ENCODE peak calls at places on chromosomes 4 and X, in four cellular contexts. H, I, M and F are unnamed samples.

GRCh38 chrX:51163730-51164129 is 168.9 kb upstream of the NUDT10 start:
- DNase-seq in I (no peak), M (no peak), H (no peak), F (no peak)

GRCh38 chr4:186068581-186069402 is at the start of gene TLR3:
- DNase-seq in H (no peak), M (no peak), I (no peak), F (peak)

GRCh38 chr4:30728291-30728690 is 8.1 kb downstream of the PCDH7 start:
- DNase-seq in M (no peak), I (no peak), H (no peak), F (no peak)

GRCh38 chr4:22897520-22898108 is 204.9 kb downstream of the GBA3 start:
- DNase-seq in I (no peak), M (peak), H (no peak), F (peak)

GRCh38 chr4:140662082-140662869 is 93.5 kb upstream of the UCP1 start:
- DNase-seq in I (no peak), H (no peak), M (peak), F (peak)

GRCh38 chrX:332496-332860 is 13.9 kb upstream of the GTPBP6 start:
- DNase-seq in M (no peak), I (no peak), H (no peak), F (no peak)

GRCh38 chr4:167233523-167234387 is 539 bp downstream of the SPOCK3 start:
- DNase-seq in H (no peak), M (peak), I (no peak), F (peak)

GRCh38 chr4:76260571-76260970 is 9.1 kb downstream of the FAM47E start:
- DNase-seq in H (no peak), M (no peak), I (no peak), F (no peak)

GRCh38 chr4:94486372-94486801 is 34.6 kb downstream of the PDLIM5 start:
- DNase-seq in I (no peak), M (no peak), H (no peak), F (peak)

GRCh38 chr4:151173751-151174325 is 74.4 kb downstream of the RPS3A start:
- DNase-seq in I (peak), M (no peak), H (no peak), F (no peak)

GRCh38 chrX:153651540-153652079 is 4.6 kb downstream of the DUSP9 start:
- DNase-seq in I (no peak), H (no peak), M (peak), F (no peak)

GRCh38 chrX:43592597-43592996 is 63.5 kb upstream of the MAOA start:
- DNase-seq in H (no peak), I (no peak), M (no peak), F (peak)

GRCh38 chr4:185534850-185535761 is at the start of gene PDLIM3:
- DNase-seq in H (no peak), I (no peak), M (peak), F (peak)

GRCh38 chr4:144948009-144948408 is 150.0 kb downstream of the ANAPC10 start:
- DNase-seq in H (no peak), M (peak), I (no peak), F (no peak)

GRCh38 chr4:69092190-69092589 is 4.1 kb upstream of the UGT2B7 start:
- DNase-seq in I (no peak), H (no peak), M (no peak), F (peak)

GRCh38 chrX:43731086-43731485 is 75.0 kb downstream of the MAOA start:
- DNase-seq in I (no peak), M (no peak), H (no peak), F (no peak)

GRCh38 chr4:182242793-182243192 is 409 bp upstream of the TENM3 start:
- DNase-seq in I (no peak), M (no peak), H (no peak), F (peak)

GRCh38 chrX:120356084-120356483 is 5.8 kb upstream of the ATP1B4 start:
- DNase-seq in I (no peak), M (no peak), H (no peak), F (no peak)

GRCh38 chr4:42655921-42656735 is 777 bp downstream of the ATP8A1 start:
- DNase-seq in I (peak), H (no peak), M (peak), F (no peak)

GRCh38 chrX:39527045-39527444 is 570.7 kb downstream of the BCOR start:
- DNase-seq in H (no peak), M (no peak), I (no peak), F (no peak)

GRCh38 chr4:151407466-151408379 is 1.3 kb upstream of the FHIP1A start:
- DNase-seq in M (peak), I (no peak), H (peak), F (peak)

GRCh38 chr4:41058426-41058825 is 155.9 kb downstream of the APBB2 start:
- DNase-seq in H (no peak), M (no peak), I (no peak), F (no peak)

GRCh38 chrX:65706041-65706828 is 38.8 kb downstream of the MSN start:
- DNase-seq in I (no peak), M (peak), H (no peak), F (peak)

GRCh38 chr4:46450556-46450955 is 60.6 kb upstream of the GABRA2 start:
- DNase-seq in I (no peak), M (no peak), H (no peak), F (no peak)

GRCh38 chr4:41683321-41683720 is 65.2 kb downstream of the PHOX2B start:
- DNase-seq in I (no peak), H (no peak), M (no peak), F (no peak)

GRCh38 chr4:154004859-154005520 is 216.1 kb upstream of the SFRP2 start:
- DNase-seq in I (peak), H (no peak), M (no peak), F (peak)

GRCh38 chr4:52259978-52260377 is 208.9 kb downstream of the SPATA18 start:
- DNase-seq in H (no peak), M (no peak), I (no peak), F (no peak)

GRCh38 chrX:104565791-104566687 is at the start of gene IL1RAPL2:
- DNase-seq in M (peak), I (no peak), H (no peak), F (peak)

GRCh38 chr4:96675916-96676315 is 836.0 kb downstream of the PDHA2 start:
- DNase-seq in M (no peak), I (no peak), H (no peak), F (no peak)

GRCh38 chr4:104128850-104129213 is 365.9 kb downstream of the CXXC4 start:
- DNase-seq in H (no peak), M (no peak), I (no peak), F (peak)

GRCh38 chrX:11386001-11386523 is 92.8 kb downstream of the AMELX start:
- DNase-seq in H (no peak), M (no peak), I (no peak), F (no peak)

GRCh38 chrX:107699611-107700010 is 71.3 kb downstream of the PRPS1 start:
- DNase-seq in M (peak), H (no peak), I (no peak), F (no peak)

GRCh38 chrX:70998402-70999027 is 67.6 kb upstream of the SLC7A3 start:
- DNase-seq in I (peak), M (peak), H (no peak), F (peak)

GRCh38 chr4:99945718-99946345 is 586 bp downstream of the DNAJB14 start:
- DNase-seq in I (no peak), M (no peak), H (no peak), F (peak)

GRCh38 chr4:184329235-184330007 is 111.7 kb upstream of the ENPP6 start:
- DNase-seq in M (peak), I (no peak), H (no peak), F (no peak)
- H3K27ac ChIP-seq in M (no peak), I (no peak), H (peak), F (peak)

GRCh38 chrX:56216332-56216731 is 15.8 kb upstream of the KLF8 start:
- DNase-seq in H (no peak), I (no peak), M (no peak), F (no peak)

GRCh38 chrX:56221101-56221500 is 11.1 kb upstream of the KLF8 start:
- DNase-seq in M (no peak), H (no peak), I (no peak), F (no peak)

GRCh38 chrX:56222473-56223000 is 9.6 kb upstream of the KLF8 start:
- DNase-seq in M (no peak), I (no peak), H (no peak), F (no peak)

DNA sequence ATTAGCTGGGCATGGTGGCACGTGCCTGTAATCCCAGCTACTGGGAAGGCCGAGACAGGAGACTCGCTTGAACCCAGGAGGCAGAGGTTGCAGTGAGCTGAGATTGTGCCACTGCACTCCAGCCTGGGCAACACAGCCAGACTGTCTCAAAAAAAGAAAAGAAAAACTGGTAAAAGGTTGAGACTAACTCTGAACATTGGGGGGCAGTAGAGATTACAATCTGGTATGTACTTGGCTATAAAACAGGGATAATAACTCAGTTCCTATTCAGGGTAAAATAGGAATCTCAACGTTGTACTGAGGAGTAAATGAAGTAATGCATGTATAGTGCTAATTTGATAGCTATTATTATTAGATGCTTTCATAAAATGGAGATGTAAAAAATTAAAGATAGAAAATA is 12.5 kb upstream of the KLF8 start:
- DNase-seq in M (no peak), I (no peak), H (no peak), F (no peak)
- H3K27ac ChIP-seq in M (no peak), I (no peak), H (no peak), F (no peak)

GRCh38 chr4:88583643-88584470 is 8.4 kb upstream of the HERC3 start:
- DNase-seq in M (no peak), H (no peak), I (no peak), F (no peak)
- H3K27ac ChIP-seq in M (no peak), H (no peak), I (no peak), F (no peak)

GRCh38 chrX:9907645-9908387 is 59.3 kb upstream of the CLDN34 start:
- DNase-seq in I (no peak), M (no peak), H (no peak), F (peak)
- H3K27ac ChIP-seq in I (no peak), M (no peak), H (peak), F (peak)

GRCh38 chr4:113170115-113170817 is 120.8 kb downstream of the ANK2 start:
- DNase-seq in M (no peak), I (no peak), H (no peak), F (no peak)
- H3K27ac ChIP-seq in M (no peak), I (no peak), H (no peak), F (no peak)

GRCh38 chr4:2933566-2934076 is 29.6 kb downstream of the NOP14 start:
- DNase-seq in M (no peak), H (no peak), I (no peak), F (no peak)
- H3K27ac ChIP-seq in M (no peak), H (peak), I (peak), F (peak)